ENCODE peak calls at places on chromosomes 3 and 15, in five cellular contexts. One of them, this sample, is unnamed. For H3K36me3, the result is how much of the 10 kb centered on the place peaks cover.

GRCh38 chr3:176939022-176939817 is 258.1 kb downstream of the TBL1XR1 start:
- DNase-seq in IMR-90: peak
- DNase-seq in hepatocyte: peak
- DNase-seq in fibroblast of lung: peak
- DNase-seq in PC-9: peak
- DNase-seq in this sample: peak

GRCh38 chr15:44471885-44472284 is 44.5 kb downstream of the CTDSPL2 start:
- DNase-seq in IMR-90: no peak
- DNase-seq in hepatocyte: no peak
- DNase-seq in fibroblast of lung: no peak
- DNase-seq in PC-9: no peak
- DNase-seq in this sample: no peak

GRCh38 chr3:137906985-137907649 is 102.8 kb upstream of the CLDN18 start:
- DNase-seq in IMR-90: no peak
- DNase-seq in hepatocyte: no peak
- DNase-seq in fibroblast of lung: no peak
- DNase-seq in PC-9: no peak
- DNase-seq in this sample: no peak

GRCh38 chr3:184761120-184761841 is 49.4 kb upstream of the MAGEF1 start:
- DNase-seq in IMR-90: peak
- DNase-seq in hepatocyte: no peak
- DNase-seq in fibroblast of lung: peak
- DNase-seq in PC-9: no peak
- DNase-seq in this sample: no peak

GRCh38 chr3:174618368-174618767 is 240.8 kb upstream of the NAALADL2 start:
- DNase-seq in IMR-90: no peak
- DNase-seq in hepatocyte: no peak
- DNase-seq in fibroblast of lung: no peak
- DNase-seq in PC-9: no peak
- DNase-seq in this sample: no peak

GRCh38 chr3:180808823-180809575 is 103.5 kb upstream of the FXR1 start:
- DNase-seq in IMR-90: no peak
- DNase-seq in hepatocyte: no peak
- DNase-seq in fibroblast of lung: no peak
- DNase-seq in PC-9: no peak
- DNase-seq in this sample: no peak

GRCh38 chr15:65512807-65513416 is 4.6 kb downstream of the DPP8 start:
- DNase-seq in IMR-90: no peak
- DNase-seq in hepatocyte: no peak
- DNase-seq in fibroblast of lung: peak
- DNase-seq in PC-9: no peak
- DNase-seq in this sample: no peak

GRCh38 chr15:93173369-93173768 is 84.4 kb upstream of the RGMA start:
- DNase-seq in IMR-90: no peak
- DNase-seq in hepatocyte: no peak
- DNase-seq in fibroblast of lung: no peak
- DNase-seq in PC-9: peak
- DNase-seq in this sample: peak

GRCh38 chr15:91070872-91071271 is 29.2 kb upstream of the SV2B start:
- DNase-seq in IMR-90: no peak
- DNase-seq in hepatocyte: no peak
- DNase-seq in fibroblast of lung: no peak
- DNase-seq in PC-9: no peak
- DNase-seq in this sample: peak

GRCh38 chr3:111691293-111691909 is 96.3 kb upstream of the ZBED2 start:
- DNase-seq in IMR-90: peak
- DNase-seq in hepatocyte: peak
- DNase-seq in fibroblast of lung: peak
- DNase-seq in PC-9: no peak
- DNase-seq in this sample: peak

GRCh38 chr3:60933828-60934227 is 317.4 kb downstream of the FHIT start:
- DNase-seq in IMR-90: no peak
- DNase-seq in hepatocyte: no peak
- DNase-seq in fibroblast of lung: no peak
- DNase-seq in PC-9: no peak
- DNase-seq in this sample: peak

GRCh38 chr15:85527907-85528306 is 147.5 kb downstream of the AKAP13 start:
- DNase-seq in IMR-90: peak
- DNase-seq in hepatocyte: peak
- DNase-seq in fibroblast of lung: peak
- DNase-seq in PC-9: no peak
- DNase-seq in this sample: peak

GRCh38 chr3:73832426-73832825 is 207.7 kb upstream of the PDZRN3 start:
- DNase-seq in IMR-90: no peak
- DNase-seq in hepatocyte: no peak
- DNase-seq in fibroblast of lung: no peak
- DNase-seq in PC-9: no peak
- DNase-seq in this sample: no peak

DNA sequence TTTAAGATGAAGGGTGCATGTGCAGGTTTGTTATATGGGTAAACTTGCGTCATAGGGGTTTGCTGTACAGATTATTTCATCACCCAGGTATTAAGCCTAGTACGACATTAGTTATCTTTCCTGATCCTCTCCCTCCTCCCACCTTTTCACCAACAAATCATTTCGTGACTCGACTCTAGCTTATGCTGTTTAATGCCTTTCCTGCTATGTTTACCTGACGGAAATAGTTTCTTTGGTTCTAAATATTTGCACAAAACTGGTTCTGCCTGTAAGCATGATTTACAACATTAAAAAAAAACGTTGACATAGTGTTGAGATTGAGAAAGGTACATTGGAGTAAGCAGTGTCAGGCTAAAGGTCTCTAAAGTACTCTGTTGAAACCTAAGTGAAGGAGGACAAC is 2.4 kb downstream of the GNL3 start:
- DNase-seq in IMR-90: no peak
- DNase-seq in hepatocyte: no peak
- DNase-seq in fibroblast of lung: no peak
- DNase-seq in PC-9: no peak
- DNase-seq in this sample: no peak
- H3K4me2 ChIP-seq in IMR-90: no peak
- H3K4me2 ChIP-seq in hepatocyte: peak
- H3K4me2 ChIP-seq in fibroblast of lung: no peak
- H3K4me2 ChIP-seq in PC-9: peak
- H3K4me2 ChIP-seq in this sample: no peak

GRCh38 chr3:68996356-68996995 is 17.0 kb downstream of the EOGT start:
- DNase-seq in IMR-90: peak
- DNase-seq in hepatocyte: no peak
- DNase-seq in fibroblast of lung: peak
- DNase-seq in PC-9: no peak
- DNase-seq in this sample: no peak

GRCh38 chr3:68997887-68998286 is 15.6 kb downstream of the EOGT start:
- DNase-seq in IMR-90: no peak
- DNase-seq in hepatocyte: no peak
- DNase-seq in fibroblast of lung: no peak
- DNase-seq in PC-9: no peak
- DNase-seq in this sample: no peak

GRCh38 chr3:69004183-69004582 is 9.3 kb downstream of the EOGT start:
- DNase-seq in IMR-90: no peak
- DNase-seq in hepatocyte: no peak
- DNase-seq in fibroblast of lung: no peak
- DNase-seq in PC-9: no peak
- DNase-seq in this sample: no peak

GRCh38 chr3:69005071-69005816 is 8.2 kb downstream of the EOGT start:
- DNase-seq in IMR-90: peak
- DNase-seq in hepatocyte: no peak
- DNase-seq in fibroblast of lung: peak
- DNase-seq in PC-9: no peak
- DNase-seq in this sample: no peak

DNA sequence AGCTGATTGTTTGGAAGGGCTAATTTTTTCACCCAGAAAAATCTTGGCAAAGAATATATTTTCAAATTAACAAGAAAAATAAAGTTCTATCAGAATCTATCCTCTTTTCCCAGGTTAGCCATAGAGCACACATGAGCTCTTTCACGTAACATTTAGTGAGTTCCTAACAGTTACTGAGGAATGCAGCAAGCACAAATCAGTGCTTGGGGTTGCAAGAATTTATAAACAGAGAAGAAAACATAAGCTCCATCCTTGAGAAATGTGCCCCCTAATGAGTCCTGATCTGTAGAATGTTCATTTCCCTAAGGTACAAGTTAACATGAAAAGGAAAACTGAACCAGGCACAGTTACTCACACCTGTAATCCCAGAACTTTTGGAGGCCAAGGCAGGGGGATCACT is 13.9 kb downstream of the EOGT start:
- DNase-seq in IMR-90: peak
- DNase-seq in hepatocyte: no peak
- DNase-seq in fibroblast of lung: no peak
- DNase-seq in PC-9: no peak
- DNase-seq in this sample: no peak
- H3K36me3 ChIP-seq in IMR-90: under half
- H3K36me3 ChIP-seq in hepatocyte: under half
- H3K36me3 ChIP-seq in fibroblast of lung: under half
- H3K36me3 ChIP-seq in PC-9: under half
- H3K36me3 ChIP-seq in this sample: under half

DNA sequence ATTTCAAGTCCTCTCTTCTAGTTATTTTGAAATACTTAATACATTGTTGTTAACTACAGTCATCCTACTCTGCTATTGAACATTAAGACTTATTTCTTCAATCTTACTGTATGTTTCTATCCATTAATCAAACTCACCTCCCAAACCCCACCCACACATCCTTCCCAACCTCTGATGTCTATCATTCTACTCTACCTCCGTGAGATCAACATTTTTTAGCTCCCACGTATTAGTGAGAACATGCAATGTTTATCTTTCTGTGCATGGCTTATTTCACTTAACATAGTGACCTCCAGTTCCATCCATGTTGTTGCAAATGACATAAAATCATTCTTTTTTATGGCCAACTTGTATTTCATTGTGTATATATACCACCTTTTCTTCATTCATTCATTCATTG is 236.6 kb upstream of the CTNNB1 start:
- DNase-seq in IMR-90: no peak
- DNase-seq in hepatocyte: no peak
- DNase-seq in fibroblast of lung: no peak
- DNase-seq in PC-9: no peak
- DNase-seq in this sample: no peak
- H3K4me2 ChIP-seq in IMR-90: no peak
- H3K4me2 ChIP-seq in hepatocyte: no peak
- H3K4me2 ChIP-seq in fibroblast of lung: no peak
- H3K4me2 ChIP-seq in PC-9: no peak
- H3K4me2 ChIP-seq in this sample: no peak

GRCh38 chr3:52355526-52355925 is 39.4 kb downstream of the DNAH1 start:
- DNase-seq in IMR-90: no peak
- DNase-seq in hepatocyte: no peak
- DNase-seq in fibroblast of lung: no peak
- DNase-seq in PC-9: no peak
- DNase-seq in this sample: no peak

GRCh38 chr3:52358362-52358940 is 42.3 kb downstream of the DNAH1 start:
- DNase-seq in IMR-90: no peak
- DNase-seq in hepatocyte: no peak
- DNase-seq in fibroblast of lung: no peak
- DNase-seq in PC-9: no peak
- DNase-seq in this sample: no peak

GRCh38 chr3:52356126-52356525 is 40.0 kb downstream of the DNAH1 start:
- DNase-seq in IMR-90: no peak
- DNase-seq in hepatocyte: no peak
- DNase-seq in fibroblast of lung: no peak
- DNase-seq in PC-9: no peak
- DNase-seq in this sample: no peak

GRCh38 chr3:52359116-52359855 is 43.2 kb downstream of the DNAH1 start:
- DNase-seq in IMR-90: no peak
- DNase-seq in hepatocyte: no peak
- DNase-seq in fibroblast of lung: no peak
- DNase-seq in PC-9: no peak
- DNase-seq in this sample: no peak

GRCh38 chr3:52357151-52358080 is 41.3 kb downstream of the DNAH1 start:
- DNase-seq in IMR-90: no peak
- DNase-seq in hepatocyte: no peak
- DNase-seq in fibroblast of lung: no peak
- DNase-seq in PC-9: no peak
- DNase-seq in this sample: no peak
- H3K36me3 ChIP-seq in IMR-90: under half
- H3K36me3 ChIP-seq in hepatocyte: under half
- H3K36me3 ChIP-seq in fibroblast of lung: under half
- H3K36me3 ChIP-seq in PC-9: under half
- H3K36me3 ChIP-seq in this sample: under half

This sample was measured in mesendoderm.